ENCODE peak calls at places on chromosomes 1 and 21, in ten cellular contexts. One of them, this sample, is unnamed.

GRCh38 chr1:183777359-183777758 is 27.6 kb upstream of the RGL1 start:
- DNase-seq in amygdala: no peak
- DNase-seq in NCI-H2171: no peak
- DNase-seq in A172: no peak
- DNase-seq in AG08396: peak; percentile 12
- DNase-seq in WTC11: no peak
- DNase-seq in DND-41: no peak
- DNase-seq in cardiac muscle cell: peak; percentile 15
- DNase-seq in left colon: no peak
- DNase-seq in thoracic aorta: no peak
- DNase-seq in this sample: no peak

GRCh38 chr1:243246916-243247315 is 8.2 kb downstream of the CEP170 start:
- DNase-seq in amygdala: no peak
- DNase-seq in NCI-H2171: no peak
- DNase-seq in A172: peak; percentile 36
- DNase-seq in AG08396: no peak
- DNase-seq in WTC11: no peak
- DNase-seq in DND-41: no peak
- DNase-seq in cardiac muscle cell: peak; percentile 51
- DNase-seq in left colon: no peak
- DNase-seq in thoracic aorta: no peak
- DNase-seq in this sample: no peak

GRCh38 chr21:31873275-31873695 is 465 bp downstream of the HUNK start:
- DNase-seq in amygdala: no peak
- DNase-seq in NCI-H2171: peak; percentile 48
- DNase-seq in A172: no peak
- DNase-seq in AG08396: peak; percentile 50
- DNase-seq in WTC11: peak; percentile 42
- DNase-seq in DND-41: no peak
- DNase-seq in cardiac muscle cell: no peak
- DNase-seq in left colon: no peak
- DNase-seq in thoracic aorta: no peak
- DNase-seq in this sample: no peak

GRCh38 chr1:26015358-26015757 is 6.2 kb upstream of the EXTL1 start:
- DNase-seq in amygdala: no peak
- DNase-seq in NCI-H2171: no peak
- DNase-seq in A172: no peak
- DNase-seq in AG08396: no peak
- DNase-seq in WTC11: no peak
- DNase-seq in DND-41: no peak
- DNase-seq in cardiac muscle cell: peak; percentile 90
- DNase-seq in left colon: no peak
- DNase-seq in thoracic aorta: no peak
- DNase-seq in this sample: no peak

GRCh38 chr1:226568077-226568831 is 19.7 kb downstream of the STUM start:
- DNase-seq in amygdala: no peak
- DNase-seq in NCI-H2171: no peak
- DNase-seq in A172: no peak
- DNase-seq in AG08396: peak; percentile 45
- DNase-seq in WTC11: peak; percentile 46
- DNase-seq in DND-41: no peak
- DNase-seq in cardiac muscle cell: peak; percentile 47
- DNase-seq in left colon: no peak
- DNase-seq in thoracic aorta: no peak
- DNase-seq in this sample: no peak

GRCh38 chr1:165928075-165928731 is 100.8 kb downstream of the UCK2 start:
- DNase-seq in amygdala: peak; percentile 5
- DNase-seq in NCI-H2171: peak; percentile 24
- DNase-seq in A172: peak; percentile 57
- DNase-seq in AG08396: peak; percentile 69
- DNase-seq in WTC11: peak; percentile 55
- DNase-seq in DND-41: peak; percentile 67
- DNase-seq in cardiac muscle cell: peak; percentile 58
- DNase-seq in left colon: no peak
- DNase-seq in thoracic aorta: no peak
- DNase-seq in this sample: peak; percentile 52

GRCh38 chr1:42730988-42731387 is 9.0 kb downstream of the CLDN19 start:
- DNase-seq in amygdala: no peak
- DNase-seq in NCI-H2171: no peak
- DNase-seq in A172: peak; percentile 19
- DNase-seq in AG08396: no peak
- DNase-seq in WTC11: no peak
- DNase-seq in DND-41: no peak
- DNase-seq in cardiac muscle cell: no peak
- DNase-seq in left colon: no peak
- DNase-seq in thoracic aorta: no peak
- DNase-seq in this sample: no peak

GRCh38 chr1:11729498-11730428 is 6.2 kb upstream of the AGTRAP start:
- DNase-seq in amygdala: no peak
- DNase-seq in NCI-H2171: no peak
- DNase-seq in A172: no peak
- DNase-seq in AG08396: no peak
- DNase-seq in WTC11: no peak
- DNase-seq in DND-41: no peak
- DNase-seq in cardiac muscle cell: peak; percentile 60
- DNase-seq in left colon: no peak
- DNase-seq in thoracic aorta: no peak
- DNase-seq in this sample: no peak

GRCh38 chr1:15020943-15021745 is 132.4 kb upstream of the TMEM51 start:
- DNase-seq in amygdala: no peak
- DNase-seq in NCI-H2171: no peak
- DNase-seq in A172: no peak
- DNase-seq in AG08396: no peak
- DNase-seq in WTC11: no peak
- DNase-seq in DND-41: no peak
- DNase-seq in cardiac muscle cell: peak; percentile 7
- DNase-seq in left colon: no peak
- DNase-seq in thoracic aorta: no peak
- DNase-seq in this sample: no peak

GRCh38 chr21:42381347-42381984 is 14.4 kb downstream of the TMPRSS3 start:
- DNase-seq in amygdala: no peak
- DNase-seq in NCI-H2171: no peak
- DNase-seq in A172: peak; percentile 58
- DNase-seq in AG08396: no peak
- DNase-seq in WTC11: peak; percentile 55
- DNase-seq in DND-41: peak; percentile 47
- DNase-seq in cardiac muscle cell: peak; percentile 50
- DNase-seq in left colon: peak; percentile 72
- DNase-seq in thoracic aorta: no peak
- DNase-seq in this sample: peak; percentile 51

GRCh38 chr1:211485480-211485857 is 6.5 kb downstream of the RD3 start:
- DNase-seq in amygdala: no peak
- DNase-seq in NCI-H2171: no peak
- DNase-seq in A172: no peak
- DNase-seq in AG08396: no peak
- DNase-seq in WTC11: no peak
- DNase-seq in DND-41: no peak
- DNase-seq in cardiac muscle cell: no peak
- DNase-seq in left colon: no peak
- DNase-seq in thoracic aorta: no peak
- DNase-seq in this sample: no peak

GRCh38 chr1:247288341-247288740 is 32.5 kb downstream of the VN1R5 start:
- DNase-seq in amygdala: no peak
- DNase-seq in NCI-H2171: no peak
- DNase-seq in A172: no peak
- DNase-seq in AG08396: no peak
- DNase-seq in WTC11: no peak
- DNase-seq in DND-41: no peak
- DNase-seq in cardiac muscle cell: no peak
- DNase-seq in left colon: no peak
- DNase-seq in thoracic aorta: no peak
- DNase-seq in this sample: no peak

GRCh38 chr1:205108464-205108863 is 13.3 kb downstream of the RBBP5 start:
- DNase-seq in amygdala: no peak
- DNase-seq in NCI-H2171: no peak
- DNase-seq in A172: no peak
- DNase-seq in AG08396: no peak
- DNase-seq in WTC11: no peak
- DNase-seq in DND-41: no peak
- DNase-seq in cardiac muscle cell: no peak
- DNase-seq in left colon: no peak
- DNase-seq in thoracic aorta: no peak
- DNase-seq in this sample: no peak

GRCh38 chr1:176577651-176578197 is 114.7 kb downstream of the PAPPA2 start:
- DNase-seq in amygdala: no peak
- DNase-seq in NCI-H2171: no peak
- DNase-seq in A172: no peak
- DNase-seq in AG08396: no peak
- DNase-seq in WTC11: no peak
- DNase-seq in DND-41: no peak
- DNase-seq in cardiac muscle cell: no peak
- DNase-seq in left colon: no peak
- DNase-seq in thoracic aorta: no peak
- DNase-seq in this sample: no peak

GRCh38 chr1:207828485-207829158 is 76.8 kb downstream of the CD46 start:
- DNase-seq in amygdala: peak; percentile 50
- DNase-seq in NCI-H2171: no peak
- DNase-seq in A172: peak; percentile 92
- DNase-seq in AG08396: peak; percentile 81
- DNase-seq in WTC11: peak; percentile 70
- DNase-seq in DND-41: peak; percentile 68
- DNase-seq in cardiac muscle cell: peak; percentile 91
- DNase-seq in left colon: peak; percentile 80
- DNase-seq in thoracic aorta: no peak
- DNase-seq in this sample: peak; percentile 75

This sample was measured in NT2/D1.